ENCODE peak calls at places on chromosomes 11 and 22, in five cellular contexts. One of them, this sample, is unnamed.

GRCh38 chr22:28329582-28330073 is 350.0 kb downstream of the TTC28 start:
- DNase-seq in AG10803: peak
- DNase-seq in foreskin fibroblast: peak
- DNase-seq in CD8-positive, alpha-beta T cell: no peak
- DNase-seq in GM23338: no peak
- DNase-seq in this sample: no peak

GRCh38 chr11:12192796-12193514 is 82.6 kb downstream of the MICAL2 start:
- DNase-seq in CD8-positive, alpha-beta T cell: no peak
- DNase-seq in AG10803: no peak
- DNase-seq in foreskin fibroblast: no peak
- DNase-seq in GM23338: no peak
- DNase-seq in this sample: no peak

GRCh38 chr22:31248138-31248745 is 36.1 kb downstream of the LIMK2 start:
- DNase-seq in AG10803: peak
- DNase-seq in foreskin fibroblast: peak
- DNase-seq in GM23338: peak
- DNase-seq in CD8-positive, alpha-beta T cell: peak
- DNase-seq in this sample: no peak

GRCh38 chr11:127098684-127099083 is 98.1 kb upstream of the KIRREL3 start:
- DNase-seq in foreskin fibroblast: no peak
- DNase-seq in CD8-positive, alpha-beta T cell: no peak
- DNase-seq in GM23338: peak
- DNase-seq in AG10803: no peak
- DNase-seq in this sample: no peak

GRCh38 chr11:70036971-70037882 is 40.9 kb upstream of the ANO1 start:
- DNase-seq in AG10803: no peak
- DNase-seq in GM23338: no peak
- DNase-seq in foreskin fibroblast: no peak
- DNase-seq in CD8-positive, alpha-beta T cell: no peak
- DNase-seq in this sample: no peak

GRCh38 chr11:68043349-68044144 is 4.7 kb downstream of the TCIRG1 start:
- DNase-seq in GM23338: no peak
- DNase-seq in AG10803: peak
- DNase-seq in CD8-positive, alpha-beta T cell: no peak
- DNase-seq in foreskin fibroblast: peak
- DNase-seq in this sample: no peak

GRCh38 chr11:92711913-92712312 is 257.5 kb upstream of the MTNR1B start:
- DNase-seq in CD8-positive, alpha-beta T cell: no peak
- DNase-seq in foreskin fibroblast: peak
- DNase-seq in GM23338: no peak
- DNase-seq in AG10803: peak
- DNase-seq in this sample: no peak

GRCh38 chr11:63892233-63892632 is 24.7 kb downstream of the RCOR2 start:
- DNase-seq in foreskin fibroblast: peak
- DNase-seq in GM23338: no peak
- DNase-seq in AG10803: peak
- DNase-seq in CD8-positive, alpha-beta T cell: no peak
- DNase-seq in this sample: no peak

GRCh38 chr11:28110839-28111235 is 2.6 kb downstream of the METTL15 start:
- DNase-seq in CD8-positive, alpha-beta T cell: no peak
- DNase-seq in foreskin fibroblast: no peak
- DNase-seq in AG10803: peak
- DNase-seq in GM23338: no peak
- DNase-seq in this sample: no peak

GRCh38 chr11:69744435-69744834 is 30.7 kb downstream of the FGF4 start:
- DNase-seq in CD8-positive, alpha-beta T cell: no peak
- DNase-seq in AG10803: peak
- DNase-seq in foreskin fibroblast: peak
- DNase-seq in GM23338: peak
- DNase-seq in this sample: no peak

GRCh38 chr11:94895451-94895850 is 77.9 kb downstream of the CWC15 start:
- DNase-seq in foreskin fibroblast: peak
- DNase-seq in AG10803: peak
- DNase-seq in GM23338: no peak
- DNase-seq in CD8-positive, alpha-beta T cell: no peak
- DNase-seq in this sample: no peak

DNA sequence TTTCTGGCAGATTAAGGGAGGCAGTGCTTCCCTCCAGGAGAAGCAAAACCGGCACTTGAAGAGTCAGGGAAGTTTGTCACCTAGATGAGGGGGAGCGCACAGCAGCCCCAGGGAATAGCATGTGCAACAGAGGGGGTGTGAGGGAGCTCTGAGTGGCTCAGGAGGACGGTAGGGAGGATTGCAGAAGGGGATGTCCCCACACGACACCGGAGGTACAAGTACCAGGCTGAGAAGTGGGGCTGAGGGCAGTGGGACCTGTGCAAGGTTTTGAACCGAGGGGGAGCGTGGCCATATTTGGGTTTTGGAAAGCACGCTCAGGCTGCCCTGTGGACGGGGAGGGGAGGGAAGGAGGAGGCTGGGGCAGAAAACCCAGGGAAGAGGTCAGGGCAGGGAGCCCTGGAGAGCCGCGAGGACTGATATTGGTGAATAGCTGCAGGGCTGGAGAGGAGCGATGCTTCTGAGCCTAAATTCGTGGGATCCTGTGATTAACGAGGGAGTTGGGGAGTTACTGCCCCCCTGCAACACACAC is 17.9 kb upstream of the TMPRSS6 start:
- DNase-seq in GM23338: no peak
- DNase-seq in foreskin fibroblast: no peak
- DNase-seq in CD8-positive, alpha-beta T cell: no peak
- DNase-seq in AG10803: no peak
- DNase-seq in this sample: no peak
- TF ChIP-seq CTCF in GM23338: no peak
- TF ChIP-seq CTCF in foreskin fibroblast: no peak
- TF ChIP-seq CTCF in CD8-positive, alpha-beta T cell: no peak
- TF ChIP-seq CTCF in AG10803: no peak
- TF ChIP-seq CTCF in this sample: no peak

DNA sequence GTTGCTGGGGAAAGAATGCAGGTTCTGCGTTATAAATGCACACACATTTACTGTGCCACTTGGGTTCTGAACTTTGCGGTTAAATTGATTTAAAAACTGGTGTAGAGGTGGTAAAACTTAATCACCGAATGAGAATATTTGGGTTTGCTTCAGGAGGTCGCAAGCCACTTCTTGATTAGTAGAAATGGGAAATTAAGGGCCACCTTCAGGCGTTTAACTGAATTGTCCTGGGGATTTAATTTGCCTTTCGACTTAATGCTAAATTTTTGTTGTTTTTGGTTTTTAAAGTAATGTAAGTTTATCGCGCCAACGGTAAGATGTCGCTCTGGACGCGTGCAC is 460 bp upstream of the NCR3LG1 start:
- DNase-seq in foreskin fibroblast: no peak
- DNase-seq in AG10803: no peak
- DNase-seq in CD8-positive, alpha-beta T cell: no peak
- DNase-seq in GM23338: no peak
- DNase-seq in this sample: no peak
- H3K4me3 ChIP-seq in foreskin fibroblast: peak
- H3K4me3 ChIP-seq in AG10803: peak
- H3K4me3 ChIP-seq in CD8-positive, alpha-beta T cell: peak
- H3K4me3 ChIP-seq in GM23338: peak
- H3K4me3 ChIP-seq in this sample: peak

GRCh38 chr11:104333977-104334376 is 170.0 kb upstream of the PDGFD start:
- DNase-seq in foreskin fibroblast: no peak
- DNase-seq in AG10803: no peak
- DNase-seq in CD8-positive, alpha-beta T cell: no peak
- DNase-seq in GM23338: peak
- DNase-seq in this sample: no peak
- TF ChIP-seq CTCF in foreskin fibroblast: peak
- TF ChIP-seq CTCF in AG10803: peak
- TF ChIP-seq CTCF in CD8-positive, alpha-beta T cell: no peak
- TF ChIP-seq CTCF in GM23338: peak
- TF ChIP-seq CTCF in this sample: peak

GRCh38 chr11:76096552-76096951 is 109.8 kb downstream of the WNT11 start:
- DNase-seq in foreskin fibroblast: peak
- DNase-seq in CD8-positive, alpha-beta T cell: no peak
- DNase-seq in GM23338: no peak
- DNase-seq in AG10803: no peak
- DNase-seq in this sample: no peak
- H3K4me3 ChIP-seq in foreskin fibroblast: no peak
- H3K4me3 ChIP-seq in CD8-positive, alpha-beta T cell: no peak
- H3K4me3 ChIP-seq in GM23338: no peak
- H3K4me3 ChIP-seq in AG10803: no peak
- H3K4me3 ChIP-seq in this sample: no peak

DNA sequence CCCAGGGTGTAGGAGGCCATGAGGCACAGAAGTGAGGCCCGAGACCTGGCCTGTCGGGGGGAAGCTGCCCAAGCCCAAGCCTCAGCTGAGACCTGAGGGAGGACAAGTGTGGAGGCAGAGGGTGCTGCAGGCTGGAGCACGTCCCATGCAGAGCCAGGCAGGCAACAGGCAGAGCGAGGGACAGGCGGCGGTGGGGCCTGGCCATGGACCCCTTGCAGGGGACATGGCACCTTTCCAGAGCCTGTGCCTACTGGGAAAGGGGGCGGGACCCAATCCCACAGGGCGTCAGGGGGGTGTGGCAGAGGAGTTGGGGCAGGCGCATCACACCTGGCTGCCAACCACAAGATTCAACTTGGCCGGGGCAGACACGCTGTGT is 4.3 kb downstream of the TNNI2 start:
- DNase-seq in GM23338: no peak
- DNase-seq in AG10803: no peak
- DNase-seq in CD8-positive, alpha-beta T cell: no peak
- DNase-seq in foreskin fibroblast: no peak
- DNase-seq in this sample: no peak
- TF ChIP-seq CTCF in GM23338: no peak
- TF ChIP-seq CTCF in AG10803: no peak
- TF ChIP-seq CTCF in CD8-positive, alpha-beta T cell: no peak
- TF ChIP-seq CTCF in foreskin fibroblast: no peak
- TF ChIP-seq CTCF in this sample: no peak

DNA sequence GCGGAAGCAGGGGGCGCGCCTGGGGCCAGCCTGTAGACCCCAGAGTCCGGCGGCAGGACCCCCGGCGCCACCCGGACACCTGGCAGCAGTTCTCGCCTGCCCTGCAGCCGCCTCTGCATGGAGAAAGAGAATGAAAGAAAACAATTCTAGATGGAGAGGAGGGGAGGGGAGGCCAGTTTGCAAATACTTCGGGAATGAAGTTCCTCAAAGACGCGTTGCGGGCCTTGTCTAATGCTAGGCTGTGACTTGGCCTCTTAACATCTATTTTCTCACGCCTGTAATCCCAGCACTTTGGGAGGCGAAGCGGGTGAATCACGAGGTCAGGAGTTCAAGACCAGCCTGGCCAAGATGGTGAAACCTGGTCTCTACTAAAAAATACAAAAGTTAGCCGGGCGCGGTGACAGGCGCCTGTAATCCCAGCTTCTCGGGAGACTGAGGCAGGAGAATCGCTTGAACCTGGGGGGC is 2.1 kb upstream of the BARX2 start:
- DNase-seq in CD8-positive, alpha-beta T cell: no peak
- DNase-seq in GM23338: peak
- DNase-seq in AG10803: peak
- DNase-seq in foreskin fibroblast: peak
- DNase-seq in this sample: no peak
- H3K4me3 ChIP-seq in CD8-positive, alpha-beta T cell: no peak
- H3K4me3 ChIP-seq in GM23338: peak
- H3K4me3 ChIP-seq in AG10803: peak
- H3K4me3 ChIP-seq in foreskin fibroblast: no peak
- H3K4me3 ChIP-seq in this sample: no peak

GRCh38 chr11:117816846-117817212 is 7.7 kb downstream of the FXYD2 start:
- DNase-seq in GM23338: no peak
- DNase-seq in CD8-positive, alpha-beta T cell: no peak
- DNase-seq in AG10803: no peak
- DNase-seq in foreskin fibroblast: no peak
- DNase-seq in this sample: no peak

GRCh38 chr11:117819096-117820040 is 5.2 kb downstream of the FXYD2 start:
- DNase-seq in AG10803: peak
- DNase-seq in CD8-positive, alpha-beta T cell: no peak
- DNase-seq in GM23338: peak
- DNase-seq in foreskin fibroblast: peak
- DNase-seq in this sample: no peak

GRCh38 chr11:117820071-117820470 is 4.5 kb downstream of the FXYD2 start:
- DNase-seq in AG10803: no peak
- DNase-seq in foreskin fibroblast: no peak
- DNase-seq in CD8-positive, alpha-beta T cell: no peak
- DNase-seq in GM23338: no peak
- DNase-seq in this sample: no peak

GRCh38 chr11:117817213-117818035 is 7.1 kb downstream of the FXYD2 start:
- DNase-seq in CD8-positive, alpha-beta T cell: peak
- DNase-seq in foreskin fibroblast: peak
- DNase-seq in GM23338: peak
- DNase-seq in AG10803: peak
- DNase-seq in this sample: peak

GRCh38 chr11:117818036-117818858 is 6.3 kb downstream of the FXYD2 start:
- DNase-seq in CD8-positive, alpha-beta T cell: no peak
- DNase-seq in foreskin fibroblast: no peak
- DNase-seq in AG10803: no peak
- DNase-seq in GM23338: no peak
- DNase-seq in this sample: peak
- TF ChIP-seq CTCF in CD8-positive, alpha-beta T cell: no peak
- TF ChIP-seq CTCF in foreskin fibroblast: no peak
- TF ChIP-seq CTCF in AG10803: no peak
- TF ChIP-seq CTCF in GM23338: no peak
- TF ChIP-seq CTCF in this sample: no peak